ENCODE peak calls at places on chromosomes 13 and 19, in four cellular contexts. One of them, this sample, is unnamed.

GRCh38 chr19:4717191-4717965 is 6.3 kb downstream of the DPP9 start:
- DNase-seq in epithelial cell of esophagus: peak; percentile 93
- DNase-seq in brain microvascular endothelial cell: peak; percentile 92
- DNase-seq in substantia nigra: peak; percentile 49
- DNase-seq in this sample: no peak

GRCh38 chr19:55642153-55643002 is 1.1 kb upstream of the ZNF581 start:
- DNase-seq in epithelial cell of esophagus: peak; percentile 27
- DNase-seq in brain microvascular endothelial cell: no peak
- DNase-seq in substantia nigra: peak; percentile 41
- DNase-seq in this sample: no peak

GRCh38 chr19:17320435-17320834 is 11.1 kb downstream of the DDA1 start:
- DNase-seq in epithelial cell of esophagus: no peak
- DNase-seq in brain microvascular endothelial cell: no peak
- DNase-seq in substantia nigra: no peak
- DNase-seq in this sample: no peak

GRCh38 chr13:94661396-94661795 is 50.9 kb downstream of the SOX21 start:
- DNase-seq in epithelial cell of esophagus: no peak
- DNase-seq in brain microvascular endothelial cell: no peak
- DNase-seq in substantia nigra: no peak
- DNase-seq in this sample: no peak

GRCh38 chr13:75255653-75256052 is 226.3 kb downstream of the TBC1D4 start:
- DNase-seq in epithelial cell of esophagus: peak; percentile 21
- DNase-seq in brain microvascular endothelial cell: no peak
- DNase-seq in substantia nigra: no peak
- DNase-seq in this sample: no peak

GRCh38 chr19:14762111-14762510 is 16.2 kb downstream of the ADGRE2 start:
- DNase-seq in epithelial cell of esophagus: no peak
- DNase-seq in brain microvascular endothelial cell: no peak
- DNase-seq in substantia nigra: no peak
- DNase-seq in this sample: no peak

GRCh38 chr13:35978607-35979316 is 152.4 kb downstream of the DCLK1 start:
- DNase-seq in epithelial cell of esophagus: peak; percentile 65
- DNase-seq in brain microvascular endothelial cell: peak; percentile 81
- DNase-seq in substantia nigra: peak; percentile 20
- DNase-seq in this sample: peak; percentile 2

GRCh38 chr13:114099191-114099590 is 33.2 kb downstream of the RASA3 start:
- DNase-seq in epithelial cell of esophagus: peak; percentile 49
- DNase-seq in brain microvascular endothelial cell: peak; percentile 94
- DNase-seq in substantia nigra: no peak
- DNase-seq in this sample: no peak

GRCh38 chr19:33532859-33533455 is 11.4 kb upstream of the PEPD start:
- DNase-seq in epithelial cell of esophagus: no peak
- DNase-seq in brain microvascular endothelial cell: no peak
- DNase-seq in substantia nigra: no peak
- DNase-seq in this sample: no peak

GRCh38 chr13:30464496-30465351 is 1.0 kb downstream of the HMGB1 start:
- DNase-seq in epithelial cell of esophagus: peak; percentile 83
- DNase-seq in brain microvascular endothelial cell: peak; percentile 60
- DNase-seq in substantia nigra: peak; percentile 80
- DNase-seq in this sample: peak; percentile 72

GRCh38 chr19:8069116-8069973 is 16.8 kb downstream of the CCL25 start:
- DNase-seq in epithelial cell of esophagus: no peak
- DNase-seq in brain microvascular endothelial cell: no peak
- DNase-seq in substantia nigra: no peak
- DNase-seq in this sample: no peak

GRCh38 chr13:99721606-99722384 is 220.5 kb downstream of the TM9SF2 start:
- DNase-seq in epithelial cell of esophagus: no peak
- DNase-seq in brain microvascular endothelial cell: peak; percentile 4
- DNase-seq in substantia nigra: no peak
- DNase-seq in this sample: no peak

GRCh38 chr13:29359181-29359580 is 236.3 kb downstream of the SLC7A1 start:
- DNase-seq in epithelial cell of esophagus: no peak
- DNase-seq in brain microvascular endothelial cell: no peak
- DNase-seq in substantia nigra: no peak
- DNase-seq in this sample: no peak

GRCh38 chr19:32823747-32824102 is 45.8 kb downstream of the SLC7A9 start:
- DNase-seq in epithelial cell of esophagus: no peak
- DNase-seq in brain microvascular endothelial cell: no peak
- DNase-seq in substantia nigra: no peak
- DNase-seq in this sample: no peak

GRCh38 chr19:34428549-34429285 is 536 bp downstream of the UBA2 start:
- DNase-seq in epithelial cell of esophagus: peak; percentile 58
- DNase-seq in brain microvascular endothelial cell: no peak
- DNase-seq in substantia nigra: peak; percentile 82
- DNase-seq in this sample: peak; percentile 17

GRCh38 chr19:23075031-23075733 is 41.6 kb upstream of the ZNF730 start:
- DNase-seq in epithelial cell of esophagus: peak; percentile 72
- DNase-seq in brain microvascular endothelial cell: peak; percentile 60
- DNase-seq in substantia nigra: peak; percentile 19
- DNase-seq in this sample: peak; percentile 17

GRCh38 chr13:102724923-102725322 is 30.1 kb upstream of the METTL21C start:
- DNase-seq in epithelial cell of esophagus: peak; percentile 96
- DNase-seq in brain microvascular endothelial cell: peak; percentile 54
- DNase-seq in substantia nigra: no peak
- DNase-seq in this sample: no peak

GRCh38 chr13:75934889-75935288 is 298.8 kb downstream of the LMO7 start:
- DNase-seq in epithelial cell of esophagus: peak; percentile 40
- DNase-seq in brain microvascular endothelial cell: peak; percentile 25
- DNase-seq in substantia nigra: peak; percentile 1
- DNase-seq in this sample: no peak

This sample was measured in anterior cingulate cortex.